ENCODE peak calls at places on chromosomes 5 and 9, in ten cellular contexts. Y is prostate gland, F is cardiac fibroblast, X is heart left ventricle, K is neural progenitor cell, V is body of pancreas, O is mammary epithelial cell, U is GM20000, Z is coronary artery, L is lower leg skin. N is an unnamed sample.

GRCh38 chr9:95645992-95646391 is 129.2 kb upstream of the PTCH1 start:
- DNase-seq in L (no peak), V (no peak), F (peak), U (no peak), Z (no peak), X (no peak), Y (no peak), O (no peak), K (no peak), N (no peak)

GRCh38 chr9:68552700-68553099 is 12.0 kb upstream of the TMEM252 start:
- DNase-seq in Y (no peak), Z (no peak), F (peak), V (no peak), X (no peak), U (no peak), K (no peak), L (no peak), O (peak), N (no peak)

GRCh38 chr5:104421431-104421830 is 858.8 kb upstream of the NUDT12 start:
- DNase-seq in V (no peak), F (peak), U (no peak), L (no peak), Y (no peak), X (no peak), Z (no peak), O (no peak), K (no peak), N (no peak)

GRCh38 chr9:5551368-5551767 is 41.0 kb downstream of the PDCD1LG2 start:
- DNase-seq in Z (no peak), F (no peak), X (no peak), U (no peak), V (no peak), O (no peak), Y (no peak), K (no peak), L (no peak), N (no peak)

GRCh38 chr9:8382777-8383527 is 583.4 kb upstream of the DMAC1 start:
- DNase-seq in X (no peak), F (no peak), V (peak), U (no peak), K (no peak), Z (no peak), O (no peak), Y (no peak), L (no peak), N (no peak)

GRCh38 chr9:19922476-19923118 is 133.8 kb upstream of the SLC24A2 start:
- DNase-seq in Z (no peak), Y (no peak), L (no peak), O (peak), F (peak), U (no peak), X (peak), V (no peak), K (peak), N (no peak)

GRCh38 chr5:99922386-99922785 is 612.8 kb upstream of the FAM174A start:
- DNase-seq in U (no peak), F (no peak), Y (no peak), Z (no peak), K (no peak), O (no peak), V (no peak), L (no peak), X (no peak), N (no peak)

GRCh38 chr5:5252106-5252505 is 112.0 kb downstream of the ADAMTS16 start:
- DNase-seq in L (no peak), F (no peak), V (no peak), Z (no peak), K (no peak), U (no peak), O (no peak), Y (no peak), X (no peak), N (no peak)

GRCh38 chr9:106947501-106947900 is 84.5 kb downstream of the ZNF462 start:
- DNase-seq in V (no peak), F (no peak), L (no peak), Y (no peak), Z (no peak), X (no peak), U (no peak), O (no peak), K (no peak), N (no peak)

GRCh38 chr9:114426046-114426948 is 38.5 kb upstream of the AKNA start:
- DNase-seq in Z (no peak), X (no peak), U (no peak), L (no peak), F (no peak), V (no peak), K (no peak), O (no peak), Y (no peak), N (no peak)

GRCh38 chr9:78541868-78542267 is 244.9 kb downstream of the PSAT1 start:
- DNase-seq in U (no peak), K (no peak), X (no peak), O (no peak), Z (no peak), V (no peak), F (no peak), Y (no peak), L (no peak), N (no peak)

GRCh38 chr5:132826424-132827082 is 3.9 kb downstream of the SHROOM1 start:
- DNase-seq in V (no peak), F (no peak), X (no peak), U (no peak), O (no peak), Z (no peak), K (no peak), Y (no peak), L (no peak), N (no peak)

GRCh38 chr9:37840560-37841194 is 40.1 kb downstream of the DCAF10 start:
- DNase-seq in F (peak), V (no peak), Z (no peak), L (no peak), O (peak), Y (no peak), X (no peak), K (no peak), U (no peak), N (no peak)

GRCh38 chr9:82987370-82987769 is 75.6 kb downstream of the RASEF start:
- DNase-seq in F (no peak), L (no peak), V (no peak), U (no peak), Z (no peak), K (no peak), Y (no peak), O (no peak), X (no peak), N (no peak)

GRCh38 chr5:171223927-171224326 is 85.1 kb upstream of the TLX3 start:
- DNase-seq in V (no peak), L (no peak), Z (no peak), F (no peak), O (no peak), U (no peak), K (no peak), Y (no peak), X (no peak), N (no peak)

GRCh38 chr5:34930527-34930844 is 1.1 kb downstream of the DNAJC21 start:
- DNase-seq in K (no peak), U (no peak), X (no peak), Z (no peak), F (peak), L (no peak), Y (peak), O (peak), V (no peak), N (no peak)

GRCh38 chr5:158398360-158399201 is 539.6 kb upstream of the CLINT1 start:
- DNase-seq in U (peak), O (no peak), V (no peak), L (no peak), X (no peak), F (no peak), Z (no peak), Y (no peak), K (no peak), N (no peak)

GRCh38 chr9:98903938-98904560 is 39.7 kb upstream of the COL15A1 start:
- DNase-seq in Y (no peak), V (no peak), U (no peak), K (no peak), L (no peak), O (no peak), X (no peak), F (no peak), Z (no peak), N (no peak)

GRCh38 chr9:82513976-82514735 is 525.6 kb downstream of the SPATA31D1 start:
- DNase-seq in F (no peak), L (no peak), Y (no peak), Z (no peak), V (no peak), O (no peak), K (no peak), X (no peak), U (no peak), N (no peak)

GRCh38 chr5:73417307-73418035 is 31.1 kb downstream of the FOXD1 start:
- DNase-seq in L (no peak), F (no peak), O (no peak), V (no peak), Z (no peak), U (no peak), Y (peak), K (no peak), X (peak), N (no peak)

GRCh38 chr9:114309096-114309495 is 13.8 kb upstream of the ORM1 start:
- DNase-seq in Z (peak), U (no peak), L (no peak), O (no peak), K (no peak), F (no peak), V (no peak), X (no peak), Y (no peak), N (no peak)

GRCh38 chr9:2307480-2307879 is 292.3 kb downstream of the SMARCA2 start:
- DNase-seq in X (no peak), Y (no peak), F (peak), L (no peak), K (no peak), V (no peak), U (no peak), Z (no peak), O (peak), N (no peak)

GRCh38 chr9:69584746-69585145 is 87.4 kb downstream of the APBA1 start:
- DNase-seq in X (no peak), Z (no peak), L (no peak), V (no peak), O (no peak), Y (no peak), U (no peak), F (peak), K (no peak), N (no peak)

GRCh38 chr9:8895498-8896224 is 1096.1 kb upstream of the DMAC1 start:
- DNase-seq in Y (no peak), U (peak), K (peak), F (peak), X (no peak), O (no peak), Z (no peak), V (no peak), L (no peak), N (peak)

GRCh38 chr9:13430717-13431116 is 151.2 kb upstream of the MPDZ start:
- DNase-seq in F (no peak), L (no peak), U (no peak), V (no peak), K (no peak), Z (no peak), X (no peak), Y (no peak), O (no peak), N (no peak)

GRCh38 chr9:4617752-4618151 is 44.3 kb upstream of the PLPP6 start:
- DNase-seq in F (no peak), U (no peak), K (no peak), V (no peak), Y (no peak), L (no peak), Z (no peak), X (no peak), O (no peak), N (no peak)

GRCh38 chr5:61731946-61732314 is 399.9 kb downstream of the ZSWIM6 start:
- DNase-seq in X (no peak), Z (no peak), O (no peak), U (no peak), K (no peak), L (no peak), F (no peak), Y (no peak), V (no peak), N (no peak)

GRCh38 chr5:78005021-78005785 is 229.1 kb upstream of the TBCA start:
- DNase-seq in O (no peak), Y (no peak), Z (no peak), L (no peak), F (peak), U (no peak), V (no peak), X (no peak), K (peak), N (no peak)

GRCh38 chr9:133403766-133404439 is 13.9 kb downstream of the REXO4 start:
- DNase-seq in Z (no peak), L (no peak), V (peak), F (peak), U (no peak), K (peak), O (peak), X (no peak), Y (peak), N (peak)

GRCh38 chr5:61467766-61468482 is 135.9 kb downstream of the ZSWIM6 start:
- DNase-seq in V (no peak), Y (no peak), O (peak), K (peak), L (no peak), U (no peak), X (no peak), Z (no peak), F (peak), N (no peak)

GRCh38 chr9:92875373-92875772 is 2.5 kb downstream of the ZNF484 start:
- DNase-seq in X (no peak), F (no peak), V (no peak), U (no peak), Y (no peak), Z (no peak), L (no peak), O (no peak), K (no peak), N (no peak)
- TF ChIP-seq CTCF in X (no peak), F (no peak), V (no peak), U (no peak), Y (no peak), Z (no peak), L (no peak), O (no peak), K (no peak), N (no peak)

DNA sequence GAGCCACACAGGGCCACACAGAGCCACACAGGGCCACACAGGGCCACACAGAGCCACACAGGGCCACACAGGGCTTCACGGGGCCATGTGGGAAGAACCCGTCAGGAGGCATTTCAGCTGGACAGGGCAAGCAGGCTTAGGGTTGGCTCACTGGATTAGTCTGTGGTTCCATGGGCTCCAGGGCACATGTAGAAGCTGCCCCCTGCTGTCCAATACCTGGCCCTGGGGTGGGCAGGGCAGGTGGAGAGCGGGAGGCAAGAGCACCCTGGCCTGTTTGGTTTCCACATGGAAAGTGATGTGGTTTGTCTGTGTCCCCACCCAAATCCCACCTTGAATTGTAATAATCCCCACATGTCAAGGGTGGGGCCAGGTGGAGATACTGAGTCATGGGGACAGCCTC is 16.4 kb upstream of the LPCAT1 start:
- DNase-seq in X (no peak), V (no peak), Y (no peak), K (no peak), Z (no peak), O (no peak), U (no peak), L (no peak), F (no peak), N (no peak)
- TF ChIP-seq CTCF in X (no peak), V (no peak), Y (no peak), K (no peak), Z (no peak), O (no peak), U (no peak), L (no peak), F (no peak), N (peak)

GRCh38 chr5:40486437-40487270 is 193.1 kb upstream of the PTGER4 start:
- DNase-seq in Y (no peak), U (peak), X (no peak), O (peak), V (no peak), K (no peak), Z (no peak), F (peak), L (peak), N (peak)
- TF ChIP-seq CTCF in Y (no peak), U (no peak), X (no peak), O (no peak), V (no peak), K (no peak), Z (no peak), F (no peak), L (no peak), N (no peak)

GRCh38 chr5:9337908-9338307 is 208.0 kb downstream of the SEMA5A start:
- DNase-seq in U (no peak), K (no peak), V (no peak), Z (no peak), L (no peak), F (peak), O (peak), Y (no peak), X (no peak), N (no peak)

GRCh38 chr5:9338796-9339195 is 207.1 kb downstream of the SEMA5A start:
- DNase-seq in X (no peak), Z (no peak), O (no peak), Y (no peak), F (no peak), K (no peak), L (no peak), V (no peak), U (no peak), N (no peak)

GRCh38 chr5:9342161-9342787 is 203.6 kb downstream of the SEMA5A start:
- DNase-seq in U (no peak), Y (no peak), L (no peak), X (no peak), F (no peak), Z (no peak), O (no peak), V (peak), K (no peak), N (no peak)

GRCh38 chr5:9340095-9340494 is 205.8 kb downstream of the SEMA5A start:
- DNase-seq in F (no peak), Y (no peak), X (peak), K (no peak), U (no peak), Z (no peak), V (no peak), O (no peak), L (no peak), N (no peak)

DNA sequence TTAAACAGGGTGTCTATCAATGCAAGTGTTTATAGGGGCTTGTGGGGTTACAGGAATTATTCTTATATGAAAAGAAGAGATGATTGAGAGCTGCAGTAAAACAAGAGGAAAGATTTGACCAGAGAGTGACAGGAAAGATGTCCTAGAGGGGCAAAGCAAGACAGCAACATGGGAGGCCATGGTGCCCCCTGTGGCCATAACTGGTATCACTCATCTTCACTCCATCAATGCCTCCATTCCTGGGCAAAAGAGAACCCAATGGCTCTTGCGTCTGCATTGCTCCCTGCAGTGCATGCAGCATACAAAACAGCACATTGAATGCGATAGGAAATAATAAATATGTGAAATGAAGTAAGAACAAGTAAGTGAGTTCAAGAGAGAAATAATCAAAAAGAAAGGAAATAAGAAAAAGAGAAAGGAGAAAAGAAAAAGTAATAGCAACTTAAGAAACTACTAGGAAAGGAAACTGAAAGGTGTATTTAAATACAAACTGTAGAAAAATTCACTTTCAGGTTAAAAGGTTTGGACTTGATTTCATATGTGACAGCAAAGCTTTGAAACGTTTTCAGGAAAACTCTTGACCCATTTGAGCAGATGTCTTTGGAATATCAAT is 206.6 kb downstream of the SEMA5A start:
- DNase-seq in U (no peak), X (no peak), K (peak), Z (no peak), O (no peak), F (peak), V (no peak), Y (no peak), L (no peak), N (no peak)
- TF ChIP-seq CTCF in U (no peak), X (no peak), K (peak), Z (no peak), O (peak), F (peak), V (no peak), Y (no peak), L (no peak), N (no peak)

GRCh38 chr9:128456613-128457061 is 831 bp downstream of the ODF2 start:
- DNase-seq in X (peak), Z (peak), L (peak), Y (peak), F (peak), V (peak), U (peak), O (peak), K (peak), N (peak)
- TF ChIP-seq CTCF in X (no peak), Z (no peak), L (no peak), Y (no peak), F (no peak), V (no peak), U (no peak), O (no peak), K (no peak), N (no peak)

GRCh38 chr5:56430437-56430836 is 197.3 kb upstream of the ANKRD55 start:
- DNase-seq in U (no peak), Y (no peak), F (no peak), Z (no peak), O (no peak), L (no peak), V (no peak), K (no peak), X (no peak), N (no peak)
- TF ChIP-seq CTCF in U (no peak), Y (no peak), F (no peak), Z (no peak), O (no peak), L (no peak), V (no peak), K (no peak), X (no peak), N (no peak)

DNA sequence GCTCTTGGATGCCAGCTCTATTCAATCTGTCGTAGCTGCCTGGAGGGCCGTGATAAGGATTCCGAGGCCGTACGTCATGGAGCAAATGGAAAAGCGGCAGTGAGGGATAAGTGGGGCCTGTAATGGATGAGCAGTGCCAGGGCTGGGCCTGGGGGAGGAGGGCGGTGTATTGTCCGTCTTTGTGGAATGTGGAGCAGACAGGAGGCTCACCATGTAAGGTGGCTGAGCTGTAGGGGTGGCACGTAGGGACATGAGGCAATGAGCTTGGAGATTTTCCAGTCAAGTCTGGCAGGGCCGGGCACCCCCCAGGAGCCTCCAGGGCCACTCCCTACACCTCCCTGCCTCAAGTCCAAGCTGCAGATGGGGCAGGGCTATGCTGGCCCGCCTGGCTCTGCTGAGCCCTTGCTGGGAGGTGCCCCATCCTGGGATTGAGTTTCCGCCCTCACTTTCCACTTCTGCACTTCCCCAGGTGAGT is 29.2 kb downstream of the NCS1 start:
- DNase-seq in U (no peak), Z (no peak), O (no peak), K (no peak), X (no peak), F (no peak), L (no peak), Y (peak), V (no peak), N (no peak)
- TF ChIP-seq CTCF in U (no peak), Z (no peak), O (no peak), K (no peak), X (no peak), F (no peak), L (no peak), Y (no peak), V (no peak), N (no peak)

GRCh38 chr5:127934791-127935256 is 148.7 kb upstream of the SLC12A2 start:
- DNase-seq in V (peak), X (no peak), F (peak), O (peak), U (no peak), K (peak), Z (no peak), Y (no peak), L (no peak), N (no peak)
- TF ChIP-seq CTCF in V (no peak), X (no peak), F (no peak), O (no peak), U (no peak), K (peak), Z (no peak), Y (no peak), L (no peak), N (no peak)

GRCh38 chr9:136784249-136784996 is 6.7 kb upstream of the TMEM141 start:
- DNase-seq in V (no peak), U (peak), Y (no peak), L (no peak), K (peak), F (peak), X (no peak), Z (no peak), O (no peak), N (no peak)
- TF ChIP-seq CTCF in V (peak), U (peak), Y (peak), L (no peak), K (peak), F (peak), X (peak), Z (no peak), O (peak), N (peak)